ENCODE peak calls at places on chromosomes 11 and 22, in six cellular contexts. A, X, U, S, T and V are unnamed samples. For H3K4me1, the result is how much of the 10 kb centered on the place peaks cover.

GRCh38 chr22:44545773-44546172 is 47.7 kb upstream of the RTL6 start:
- DNase-seq in A (no peak), X (no peak), U (no peak), S (no peak), T (no peak), V (no peak)

GRCh38 chr11:15347969-15348734 is 233.4 kb downstream of the INSC start:
- DNase-seq in A (no peak), X (no peak), U (no peak), S (no peak), T (no peak), V (no peak)

GRCh38 chr11:19907839-19908238 is 195.2 kb downstream of the NAV2 start:
- DNase-seq in A (no peak), X (no peak), U (no peak), S (peak), T (no peak), V (peak)

GRCh38 chr11:47233989-47234668 is 14.5 kb downstream of the ACP2 start:
- DNase-seq in A (peak), X (peak), U (no peak), S (peak), T (peak), V (no peak)

GRCh38 chr11:104467414-104467813 is 303.5 kb upstream of the PDGFD start:
- DNase-seq in A (no peak), X (no peak), U (no peak), S (no peak), T (no peak), V (no peak)

GRCh38 chr22:27252282-27253049 is 549.1 kb downstream of the MN1 start:
- DNase-seq in A (peak), X (no peak), U (no peak), S (peak), T (no peak), V (peak)

GRCh38 chr22:28773461-28773867 is 969 bp downstream of the CCDC117 start:
- DNase-seq in A (no peak), X (no peak), U (no peak), S (no peak), T (no peak), V (no peak)

GRCh38 chr22:50694766-50695420 is 22.3 kb downstream of the SHANK3 start:
- DNase-seq in A (peak), X (no peak), U (no peak), S (no peak), T (peak), V (no peak)

GRCh38 chr22:27377901-27378300 is 423.7 kb downstream of the MN1 start:
- DNase-seq in A (peak), X (no peak), U (no peak), S (peak), T (no peak), V (peak)

GRCh38 chr11:60994450-60995135 is 23.1 kb downstream of the CD6 start:
- DNase-seq in A (no peak), X (no peak), U (no peak), S (no peak), T (no peak), V (peak)

GRCh38 chr11:42591841-42592240 is 720.0 kb upstream of the API5 start:
- DNase-seq in A (no peak), X (no peak), U (no peak), S (no peak), T (no peak), V (no peak)

GRCh38 chr22:21760640-21761039 is 25.0 kb upstream of the YPEL1 start:
- DNase-seq in A (no peak), X (no peak), U (no peak), S (no peak), T (no peak), V (no peak)

GRCh38 chr11:125938418-125938817 is 7.4 kb upstream of the VSIG10L2 start:
- DNase-seq in A (no peak), X (no peak), U (no peak), S (no peak), T (no peak), V (no peak)

GRCh38 chr11:113160652-113161051 is 153.7 kb upstream of the TTC12 start:
- DNase-seq in A (no peak), X (no peak), U (no peak), S (no peak), T (no peak), V (no peak)

GRCh38 chr11:65047581-65048422 is 6.8 kb downstream of the SAC3D1 start:
- DNase-seq in A (no peak), X (no peak), U (no peak), S (no peak), T (peak), V (no peak)

GRCh38 chr22:24428751-24429410 is 1.5 kb downstream of the ADORA2A start:
- DNase-seq in A (no peak), X (no peak), U (no peak), S (no peak), T (no peak), V (no peak)

DNA sequence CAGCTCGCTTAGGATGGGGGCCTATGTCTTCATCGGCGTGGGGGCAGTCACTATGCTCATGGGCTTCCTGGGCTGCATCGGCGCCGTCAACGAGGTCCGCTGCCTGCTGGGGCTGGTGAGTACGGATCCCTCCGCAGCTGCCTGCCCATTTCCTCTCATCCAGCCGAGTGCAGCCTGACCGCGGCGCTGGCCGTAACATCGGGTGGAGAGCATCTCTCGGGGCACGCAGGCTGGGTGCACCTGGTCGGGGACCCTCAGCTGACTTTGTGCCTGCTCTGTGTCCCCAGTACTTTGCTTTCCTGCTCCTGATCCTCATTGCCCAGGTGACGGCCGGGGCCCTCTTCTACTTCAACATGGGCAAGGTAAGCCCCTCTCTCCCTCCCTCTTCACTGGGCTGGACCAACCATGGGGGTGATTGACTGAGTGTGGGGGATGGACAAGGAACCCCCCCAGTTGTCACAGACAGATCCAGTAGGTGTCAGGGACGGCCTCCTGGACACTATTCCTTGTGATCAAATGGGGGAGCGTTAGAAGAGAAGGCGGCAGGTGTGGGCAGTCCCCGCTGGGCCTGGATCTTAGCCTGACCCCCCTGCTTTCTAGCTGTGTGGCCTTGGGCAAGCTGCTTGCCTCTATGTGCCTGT is 39.7 kb downstream of the CD82 start:
- DNase-seq in A (no peak), X (no peak), U (no peak), S (no peak), T (no peak), V (no peak)
- H3K4me1 ChIP-seq in A (under half), X (under half), U (under half), S (under half), T (under half), V (under half)

GRCh38 chr11:16881766-16882165 is 132.4 kb downstream of the PLEKHA7 start:
- DNase-seq in A (no peak), X (no peak), U (no peak), S (no peak), T (no peak), V (no peak)

GRCh38 chr11:16881074-16881709 is 133.0 kb downstream of the PLEKHA7 start:
- DNase-seq in A (peak), X (peak), U (peak), S (peak), T (peak), V (peak)

GRCh38 chr11:16879690-16880089 is 134.5 kb downstream of the PLEKHA7 start:
- DNase-seq in A (no peak), X (no peak), U (no peak), S (no peak), T (no peak), V (no peak)

GRCh38 chr11:16880184-16880583 is 134.0 kb downstream of the PLEKHA7 start:
- DNase-seq in A (no peak), X (no peak), U (no peak), S (peak), T (no peak), V (no peak)

GRCh38 chr11:16883179-16883578 is 131.0 kb downstream of the PLEKHA7 start:
- DNase-seq in A (no peak), X (peak), U (peak), S (peak), T (peak), V (peak)
- TF ChIP-seq CTCF in A (no peak), X (peak), U (peak), S (no peak), T (peak), V (peak)

GRCh38 chr22:33875316-33875715 is 45.0 kb downstream of the LARGE1 start:
- DNase-seq in A (no peak), X (peak), U (no peak), S (no peak), T (peak), V (no peak)

GRCh38 chr22:33873666-33874065 is 46.6 kb downstream of the LARGE1 start:
- DNase-seq in A (no peak), X (no peak), U (no peak), S (no peak), T (no peak), V (no peak)

GRCh38 chr22:33871935-33872334 is 48.3 kb downstream of the LARGE1 start:
- DNase-seq in A (no peak), X (no peak), U (no peak), S (no peak), T (no peak), V (no peak)

GRCh38 chr22:33874206-33874605 is 46.1 kb downstream of the LARGE1 start:
- DNase-seq in A (no peak), X (no peak), U (no peak), S (no peak), T (no peak), V (no peak)

GRCh38 chr22:33873186-33873585 is 47.1 kb downstream of the LARGE1 start:
- DNase-seq in A (peak), X (peak), U (no peak), S (peak), T (peak), V (no peak)
- H3K4me1 ChIP-seq in A (under half), X (under half), U (under half), S (under half), T (under half), V (under half)

GRCh38 chr11:34356918-34357645 is 728 bp downstream of the ABTB2 start:
- DNase-seq in A (peak), X (peak), U (no peak), S (peak), T (peak), V (peak)

GRCh38 chr11:34356576-34356917 is 1.3 kb downstream of the ABTB2 start:
- DNase-seq in A (no peak), X (no peak), U (no peak), S (peak), T (peak), V (no peak)

GRCh38 chr11:34355726-34356125 is 2.1 kb downstream of the ABTB2 start:
- DNase-seq in A (no peak), X (no peak), U (no peak), S (no peak), T (no peak), V (no peak)

GRCh38 chr11:34354782-34355181 is 3.0 kb downstream of the ABTB2 start:
- DNase-seq in A (no peak), X (no peak), U (no peak), S (no peak), T (no peak), V (no peak)

DNA sequence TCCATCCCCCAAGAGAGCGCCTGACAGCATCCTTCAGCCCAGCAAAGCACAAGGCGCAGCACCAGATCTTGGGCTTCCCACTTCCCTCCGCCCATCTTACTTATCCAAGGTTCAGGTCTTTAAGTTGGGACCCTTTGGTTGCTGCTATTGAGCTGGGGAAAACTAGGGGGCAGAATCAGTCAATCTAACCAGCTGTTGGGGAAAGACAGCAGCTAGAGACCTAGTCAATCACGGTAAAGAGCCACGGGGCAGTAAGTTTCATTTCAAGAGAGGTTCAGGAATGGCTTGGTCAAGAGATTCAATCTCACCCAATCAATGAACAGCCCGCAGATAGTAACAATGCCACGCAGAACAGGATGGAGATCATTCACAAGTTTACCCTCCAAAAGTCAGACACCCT is 1.7 kb downstream of the ABTB2 start:
- DNase-seq in A (no peak), X (no peak), U (no peak), S (no peak), T (no peak), V (no peak)
- TF ChIP-seq CTCF in A (no peak), X (no peak), U (no peak), S (no peak), T (no peak), V (no peak)